ENCODE peak calls at places on chromosome 14, in six cellular contexts. One of them, this sample, is unnamed.

GRCh38 chr14:62077676-62078261 is 315.5 kb downstream of the SNAPC1 start:
- DNase-seq in astrocyte of the spinal cord: no peak
- DNase-seq in sciatic nerve: no peak
- DNase-seq in H9: no peak
- DNase-seq in left lung: no peak
- DNase-seq in Daoy: no peak
- DNase-seq in this sample: no peak

GRCh38 chr14:51512321-51512720 is 139.4 kb upstream of the FRMD6 start:
- DNase-seq in sciatic nerve: no peak
- DNase-seq in H9: no peak
- DNase-seq in Daoy: no peak
- DNase-seq in left lung: no peak
- DNase-seq in astrocyte of the spinal cord: no peak
- DNase-seq in this sample: no peak

GRCh38 chr14:51922624-51923023 is 62.2 kb downstream of the GNG2 start:
- DNase-seq in Daoy: no peak
- DNase-seq in astrocyte of the spinal cord: peak; percentile 45
- DNase-seq in sciatic nerve: peak; percentile 74
- DNase-seq in left lung: no peak
- DNase-seq in H9: no peak
- DNase-seq in this sample: no peak

GRCh38 chr14:103027451-103027850 is 29.9 kb downstream of the CDC42BPB start:
- DNase-seq in H9: no peak
- DNase-seq in astrocyte of the spinal cord: no peak
- DNase-seq in Daoy: no peak
- DNase-seq in sciatic nerve: no peak
- DNase-seq in left lung: no peak
- DNase-seq in this sample: no peak

GRCh38 chr14:51592836-51593235 is 58.9 kb upstream of the FRMD6 start:
- DNase-seq in sciatic nerve: no peak
- DNase-seq in Daoy: no peak
- DNase-seq in astrocyte of the spinal cord: no peak
- DNase-seq in H9: no peak
- DNase-seq in left lung: no peak
- DNase-seq in this sample: no peak

GRCh38 chr14:31265701-31266398 is 58.3 kb upstream of the HECTD1 start:
- DNase-seq in sciatic nerve: no peak
- DNase-seq in H9: no peak
- DNase-seq in astrocyte of the spinal cord: peak; percentile 60
- DNase-seq in Daoy: no peak
- DNase-seq in left lung: no peak
- DNase-seq in this sample: no peak

GRCh38 chr14:31025335-31026075 is at the start of gene AP4S1:
- DNase-seq in H9: peak; percentile 49
- DNase-seq in sciatic nerve: peak; percentile 67
- DNase-seq in Daoy: peak; percentile 38
- DNase-seq in left lung: peak; percentile 90
- DNase-seq in astrocyte of the spinal cord: peak; percentile 27
- DNase-seq in this sample: no peak

GRCh38 chr14:81406863-81407262 is 6.7 kb upstream of the STON2 start:
- DNase-seq in Daoy: peak; percentile 62
- DNase-seq in astrocyte of the spinal cord: peak; percentile 84
- DNase-seq in left lung: no peak
- DNase-seq in sciatic nerve: peak; percentile 68
- DNase-seq in H9: no peak
- DNase-seq in this sample: peak; percentile 70

GRCh38 chr14:95275507-95275906 is 44.2 kb downstream of the CLMN start:
- DNase-seq in astrocyte of the spinal cord: no peak
- DNase-seq in H9: no peak
- DNase-seq in Daoy: peak; percentile 46
- DNase-seq in left lung: no peak
- DNase-seq in sciatic nerve: no peak
- DNase-seq in this sample: no peak

GRCh38 chr14:43981135-43981787 is 525.8 kb downstream of the FSCB start:
- DNase-seq in astrocyte of the spinal cord: no peak
- DNase-seq in sciatic nerve: no peak
- DNase-seq in left lung: no peak
- DNase-seq in Daoy: no peak
- DNase-seq in H9: no peak
- DNase-seq in this sample: no peak

GRCh38 chr14:61695695-61696527 is 598 bp downstream of the HIF1A start:
- DNase-seq in left lung: peak; percentile 88
- DNase-seq in sciatic nerve: peak; percentile 78
- DNase-seq in astrocyte of the spinal cord: peak; percentile 65
- DNase-seq in Daoy: peak; percentile 73
- DNase-seq in H9: peak; percentile 62
- DNase-seq in this sample: no peak

GRCh38 chr14:63677891-63678379 is 36.3 kb upstream of the WDR89 start:
- DNase-seq in H9: no peak
- DNase-seq in astrocyte of the spinal cord: peak; percentile 35
- DNase-seq in sciatic nerve: no peak
- DNase-seq in left lung: no peak
- DNase-seq in Daoy: peak; percentile 39
- DNase-seq in this sample: no peak

GRCh38 chr14:87995500-87996275 is 2.7 kb upstream of the GALC start:
- DNase-seq in left lung: no peak
- DNase-seq in H9: no peak
- DNase-seq in astrocyte of the spinal cord: no peak
- DNase-seq in Daoy: no peak
- DNase-seq in sciatic nerve: no peak
- DNase-seq in this sample: no peak

GRCh38 chr14:61948376-61948775 is 186.2 kb downstream of the SNAPC1 start:
- DNase-seq in H9: no peak
- DNase-seq in left lung: no peak
- DNase-seq in sciatic nerve: no peak
- DNase-seq in Daoy: no peak
- DNase-seq in astrocyte of the spinal cord: no peak
- DNase-seq in this sample: no peak

GRCh38 chr14:63214417-63215196 is 10.4 kb downstream of the RHOJ start:
- DNase-seq in sciatic nerve: no peak
- DNase-seq in H9: no peak
- DNase-seq in Daoy: no peak
- DNase-seq in astrocyte of the spinal cord: no peak
- DNase-seq in left lung: no peak
- DNase-seq in this sample: no peak

GRCh38 chr14:78721756-78722455 is 551.7 kb downstream of the NRXN3 start:
- DNase-seq in sciatic nerve: no peak
- DNase-seq in left lung: no peak
- DNase-seq in H9: no peak
- DNase-seq in Daoy: no peak
- DNase-seq in astrocyte of the spinal cord: no peak
- DNase-seq in this sample: no peak

GRCh38 chr14:73744175-73744867 is 30.1 kb upstream of the PNMA1 start:
- DNase-seq in astrocyte of the spinal cord: no peak
- DNase-seq in H9: no peak
- DNase-seq in left lung: no peak
- DNase-seq in sciatic nerve: no peak
- DNase-seq in Daoy: no peak
- DNase-seq in this sample: no peak

This sample was measured in smooth muscle cell of the brain vasculature.